ENCODE peak calls at places on chromosomes 6 and 20, in six cellular contexts. Y, C, G, X, N and V are unnamed samples.

GRCh38 chr6:122845916-122846632 is 57.0 kb downstream of the SMPDL3A start:
- DNase-seq in Y (no peak), C (no peak), G (peak), X (no peak), N (no peak), V (no peak)

GRCh38 chr20:48609491-48609978 is 218.3 kb downstream of the PREX1 start:
- DNase-seq in Y (no peak), C (no peak), G (no peak), X (no peak), N (no peak), V (no peak)

GRCh38 chr20:41137412-41138216 is at the start of gene PLCG1:
- DNase-seq in Y (peak), C (peak), G (peak), X (peak), N (peak), V (peak)

GRCh38 chr20:21781446-21782075 is 76.1 kb downstream of the PAX1 start:
- DNase-seq in Y (no peak), C (no peak), G (no peak), X (no peak), N (no peak), V (no peak)

GRCh38 chr20:50434653-50435396 is 75.4 kb upstream of the PTPN1 start:
- DNase-seq in Y (no peak), C (no peak), G (peak), X (no peak), N (no peak), V (no peak)

GRCh38 chr6:75431379-75431778 is 62.2 kb downstream of the FILIP1 start:
- DNase-seq in Y (no peak), C (no peak), G (peak), X (peak), N (peak), V (no peak)

GRCh38 chr20:57389695-57390603 is 1.2 kb upstream of the RBM38 start:
- DNase-seq in Y (no peak), C (peak), G (no peak), X (peak), N (peak), V (peak)

GRCh38 chr20:50346372-50347347 is 156.0 kb downstream of the CEBPB start:
- DNase-seq in Y (peak), C (peak), G (peak), X (peak), N (peak), V (peak)

GRCh38 chr6:35294308-35294945 is 3.2 kb upstream of the DEF6 start:
- DNase-seq in Y (no peak), C (no peak), G (peak), X (no peak), N (no peak), V (no peak)

GRCh38 chr6:34912715-34913464 is 23.8 kb downstream of the ANKS1A start:
- DNase-seq in Y (no peak), C (no peak), G (peak), X (no peak), N (no peak), V (no peak)

GRCh38 chr6:41531591-41532582 is 14.3 kb upstream of the FOXP4 start:
- DNase-seq in Y (no peak), C (no peak), G (peak), X (no peak), N (no peak), V (peak)

GRCh38 chr20:46324960-46325703 is 16.8 kb upstream of the CDH22 start:
- DNase-seq in Y (no peak), C (no peak), G (peak), X (no peak), N (no peak), V (no peak)

GRCh38 chr6:77403424-77403823 is 59.9 kb downstream of the HTR1B start:
- DNase-seq in Y (no peak), C (no peak), G (peak), X (no peak), N (no peak), V (no peak)

GRCh38 chr6:169851641-169852503 is 100.5 kb downstream of the ERMARD start:
- DNase-seq in Y (no peak), C (no peak), G (no peak), X (no peak), N (no peak), V (peak)

GRCh38 chr6:157627195-157627966 is 195.7 kb upstream of the SNX9 start:
- DNase-seq in Y (no peak), C (no peak), G (no peak), X (no peak), N (no peak), V (no peak)

GRCh38 chr6:118739976-118740771 is 88.8 kb upstream of the CEP85L start:
- DNase-seq in Y (no peak), C (no peak), G (peak), X (no peak), N (no peak), V (no peak)

GRCh38 chr6:154261688-154262397 is 94.8 kb downstream of the IPCEF1 start:
- DNase-seq in Y (no peak), C (no peak), G (no peak), X (no peak), N (no peak), V (no peak)

DNA sequence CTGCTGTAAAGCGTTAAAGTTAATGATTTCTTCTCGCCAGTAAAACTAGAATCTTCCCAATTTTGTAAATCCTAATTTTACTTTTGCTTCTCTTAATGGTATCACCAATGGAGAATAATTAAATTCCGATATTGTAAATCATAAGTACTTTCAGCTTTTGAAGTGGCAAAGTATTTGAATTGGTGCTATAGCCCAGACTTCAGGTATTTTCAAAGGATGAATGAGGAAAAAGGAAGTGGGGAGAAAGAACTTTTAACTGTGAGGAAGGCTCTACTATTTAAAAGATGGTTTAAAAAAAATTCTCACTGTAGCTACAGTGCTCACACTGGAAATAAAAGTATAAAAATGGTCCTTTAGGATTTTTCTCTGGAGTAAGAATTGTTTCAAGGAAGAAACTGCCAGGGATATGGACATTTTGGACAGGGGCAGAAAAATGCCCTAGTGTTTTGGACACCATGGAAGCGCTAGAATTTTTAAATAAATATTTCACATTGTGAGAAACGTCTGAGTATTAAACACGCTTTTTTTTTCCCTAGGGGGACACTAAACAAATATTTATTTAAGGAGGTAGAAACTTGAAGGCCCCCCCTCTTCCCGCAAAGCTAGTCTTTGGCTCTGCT is 1.3 kb upstream of the TAB2 start:
- DNase-seq in Y (no peak), C (no peak), G (no peak), X (no peak), N (no peak), V (no peak)
- H3K27ac ChIP-seq in Y (peak), C (peak), G (no peak), X (peak), N (peak), V (peak)

DNA sequence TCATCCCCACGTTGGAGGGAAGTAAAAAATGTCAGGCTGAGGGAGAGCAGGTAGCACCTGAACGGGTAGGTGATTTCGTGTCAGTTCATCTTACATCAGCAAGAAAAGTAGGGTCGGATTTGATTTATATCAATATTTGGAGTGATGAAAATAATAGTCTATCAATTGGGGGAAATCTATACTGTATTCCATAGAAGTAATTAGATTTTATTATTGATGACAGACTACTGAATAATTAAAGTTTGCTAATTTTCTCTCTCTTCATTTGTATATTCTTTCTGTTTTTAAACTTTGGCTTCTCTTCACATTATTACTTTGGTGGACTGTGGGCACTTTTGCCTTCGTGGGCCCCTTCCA is 78.4 kb downstream of the OLIG3 start:
- DNase-seq in Y (no peak), C (no peak), G (no peak), X (no peak), N (no peak), V (no peak)
- H3K4me3 ChIP-seq in Y (peak), C (no peak), G (no peak), X (peak), N (peak), V (peak)

GRCh38 chr6:151413372-151414145 is 22.2 kb upstream of the ZBTB2 start:
- DNase-seq in Y (no peak), C (no peak), G (no peak), X (no peak), N (no peak), V (no peak)

GRCh38 chr6:151409260-151409659 is 17.9 kb upstream of the ZBTB2 start:
- DNase-seq in Y (no peak), C (no peak), G (no peak), X (no peak), N (no peak), V (no peak)

GRCh38 chr6:151412905-151413304 is 21.5 kb upstream of the ZBTB2 start:
- DNase-seq in Y (no peak), C (no peak), G (no peak), X (no peak), N (no peak), V (no peak)

GRCh38 chr6:151408858-151409257 is 17.5 kb upstream of the ZBTB2 start:
- DNase-seq in Y (no peak), C (no peak), G (no peak), X (no peak), N (no peak), V (no peak)

GRCh38 chr6:151409679-151410078 is 18.3 kb upstream of the ZBTB2 start:
- DNase-seq in Y (no peak), C (no peak), G (no peak), X (no peak), N (no peak), V (no peak)
- TF ChIP-seq POLR2A in Y (no peak), C (no peak), G (no peak), X (no peak), N (no peak), V (no peak)

GRCh38 chr6:111267764-111268333 is 180.5 kb downstream of the SLC16A10 start:
- DNase-seq in Y (no peak), C (no peak), G (no peak), X (no peak), N (no peak), V (no peak)
- H3K27ac ChIP-seq in Y (no peak), C (no peak), G (no peak), X (no peak), N (no peak), V (no peak)

GRCh38 chr20:31713312-31714049 is 9.2 kb downstream of the BCL2L1 start:
- DNase-seq in Y (peak), C (peak), G (peak), X (peak), N (peak), V (peak)

GRCh38 chr20:31710423-31711250 is 12.0 kb downstream of the BCL2L1 start:
- DNase-seq in Y (no peak), C (no peak), G (no peak), X (peak), N (no peak), V (no peak)

GRCh38 chr20:31712112-31712553 is 10.5 kb downstream of the BCL2L1 start:
- DNase-seq in Y (no peak), C (no peak), G (no peak), X (peak), N (peak), V (peak)

GRCh38 chr20:31711416-31712111 is 11.1 kb downstream of the BCL2L1 start:
- DNase-seq in Y (no peak), C (no peak), G (no peak), X (no peak), N (no peak), V (no peak)

GRCh38 chr20:31712564-31713311 is 9.9 kb downstream of the BCL2L1 start:
- DNase-seq in Y (peak), C (peak), G (peak), X (peak), N (peak), V (peak)
- H3K4me3 ChIP-seq in Y (peak), C (no peak), G (peak), X (peak), N (peak), V (no peak)

GRCh38 chr20:60883517-60883916 is 368.5 kb upstream of the CDH4 start:
- DNase-seq in Y (no peak), C (no peak), G (no peak), X (no peak), N (no peak), V (no peak)

GRCh38 chr20:60882776-60883303 is 369.2 kb upstream of the CDH4 start:
- DNase-seq in Y (no peak), C (no peak), G (no peak), X (no peak), N (no peak), V (no peak)

GRCh38 chr20:60884277-60884676 is 367.8 kb upstream of the CDH4 start:
- DNase-seq in Y (no peak), C (no peak), G (no peak), X (no peak), N (no peak), V (no peak)
- TF ChIP-seq POLR2A in Y (no peak), C (no peak), G (no peak), X (no peak), N (no peak), V (no peak)

GRCh38 chr6:2979819-2980464 is 8.6 kb upstream of the SERPINB6 start:
- DNase-seq in Y (no peak), C (no peak), G (no peak), X (no peak), N (no peak), V (no peak)
- H3K27ac ChIP-seq in Y (peak), C (no peak), G (no peak), X (no peak), N (no peak), V (no peak)

DNA sequence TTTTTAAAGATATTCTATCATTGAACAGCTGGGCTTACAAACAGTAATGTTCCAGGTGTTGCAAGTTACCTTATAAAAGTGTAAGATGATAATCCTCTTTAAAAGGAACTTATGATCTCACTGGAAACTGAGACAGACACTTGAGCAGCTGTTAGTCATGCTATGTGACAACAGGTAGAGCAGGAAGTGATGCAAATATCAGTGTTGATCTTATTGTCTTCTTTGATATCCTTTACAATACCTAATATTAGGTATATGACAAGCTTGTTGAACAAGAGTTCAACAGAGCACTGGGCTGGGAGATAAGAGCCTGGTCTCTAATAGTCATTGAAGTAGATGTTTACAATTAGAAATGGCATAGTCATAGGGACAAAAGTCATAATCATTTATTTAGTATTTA is 150.0 kb downstream of the UBE3D start:
- DNase-seq in Y (no peak), C (no peak), G (no peak), X (no peak), N (no peak), V (no peak)
- H3K4me3 ChIP-seq in Y (no peak), C (no peak), G (no peak), X (no peak), N (no peak), V (no peak)